ENCODE peak calls at places on chromosomes 2 and 18, in eight cellular contexts. Z is HepG2, D is endothelial cell of umbilical vein, U is esophagus muscularis mucosa, W is K562, G is spleen, S is prostate gland, A is breast epithelium. V is an unnamed sample.

GRCh38 chr2:144801766-144802165 is 281.8 kb upstream of the ZEB2 start:
- DNase-seq in Z (no peak), S (no peak), G (no peak), A (no peak), W (no peak), U (no peak), D (peak), V (no peak)

GRCh38 chr2:70718736-70719135 is 49.3 kb downstream of the ADD2 start:
- DNase-seq in D (no peak), S (no peak), W (no peak), Z (no peak), A (no peak), G (no peak), U (no peak), V (no peak)

GRCh38 chr2:141399270-141399669 is 731.5 kb downstream of the LRP1B start:
- DNase-seq in A (no peak), G (no peak), D (peak), Z (peak), W (no peak), U (no peak), S (no peak), V (no peak)

GRCh38 chr2:40428434-40428833 is 23.5 kb downstream of the SLC8A1 start:
- DNase-seq in S (no peak), D (no peak), U (no peak), G (no peak), W (no peak), A (no peak), Z (no peak), V (no peak)

GRCh38 chr2:168530980-168531379 is 74.9 kb downstream of the CERS6 start:
- DNase-seq in Z (no peak), S (no peak), A (no peak), G (no peak), U (no peak), D (no peak), W (no peak), V (no peak)

GRCh38 chr2:24568492-24568891 is 77.4 kb downstream of the NCOA1 start:
- DNase-seq in U (no peak), W (no peak), S (no peak), D (no peak), A (no peak), Z (no peak), G (no peak), V (no peak)

GRCh38 chr18:48959921-48960920 is 9.5 kb upstream of the SMAD7 start:
- DNase-seq in U (no peak), Z (no peak), G (peak), A (no peak), W (no peak), S (no peak), D (peak), V (no peak)

GRCh38 chr18:63162271-63163014 is 157.1 kb downstream of the BCL2 start:
- DNase-seq in Z (no peak), A (no peak), W (no peak), U (no peak), D (no peak), G (peak), S (no peak), V (no peak)

GRCh38 chr2:207311316-207312005 is 145.7 kb upstream of the KLF7 start:
- DNase-seq in U (no peak), Z (peak), W (peak), S (no peak), A (no peak), G (no peak), D (peak), V (no peak)

GRCh38 chr2:229674830-229675530 is 39.4 kb downstream of the DNER start:
- DNase-seq in G (no peak), Z (no peak), W (no peak), A (no peak), D (no peak), S (no peak), U (no peak), V (no peak)

GRCh38 chr2:148989882-148990493 is 48.5 kb upstream of the LYPD6B start:
- DNase-seq in G (no peak), S (peak), U (no peak), D (peak), Z (peak), A (peak), W (peak), V (peak)

GRCh38 chr2:66839551-66840320 is 404.8 kb downstream of the MEIS1 start:
- DNase-seq in S (peak), D (no peak), A (no peak), Z (no peak), G (no peak), U (no peak), W (no peak), V (no peak)

GRCh38 chr2:23601301-23601965 is 216.5 kb downstream of the KLHL29 start:
- DNase-seq in U (no peak), A (no peak), W (no peak), G (peak), D (no peak), S (no peak), Z (no peak), V (no peak)

GRCh38 chr18:63192885-63193349 is 126.7 kb downstream of the BCL2 start:
- DNase-seq in S (no peak), U (no peak), G (no peak), D (no peak), A (no peak), Z (no peak), W (no peak), V (no peak)

GRCh38 chr2:147017976-147018645 is 826.7 kb upstream of the ACVR2A start:
- DNase-seq in W (no peak), D (no peak), G (no peak), A (no peak), U (no peak), Z (no peak), S (no peak), V (no peak)

GRCh38 chr18:48927286-48928080 is 23.3 kb downstream of the SMAD7 start:
- DNase-seq in A (no peak), W (no peak), D (no peak), G (no peak), Z (no peak), S (no peak), U (no peak), V (no peak)

GRCh38 chr2:78992807-78993517 is 32.5 kb upstream of the REG3G start:
- DNase-seq in Z (no peak), G (no peak), W (no peak), S (no peak), U (no peak), A (no peak), D (no peak), V (peak)

GRCh38 chr2:55824554-55825096 is 99.0 kb downstream of the EFEMP1 start:
- DNase-seq in W (no peak), A (no peak), D (no peak), Z (no peak), G (no peak), U (no peak), S (no peak), V (no peak)

GRCh38 chr2:37934591-37935513 is 9.8 kb downstream of the RMDN2 start:
- DNase-seq in U (no peak), A (no peak), W (no peak), S (no peak), Z (no peak), D (no peak), G (no peak), V (peak)

GRCh38 chr2:157292853-157293252 is 32.8 kb downstream of the ERMN start:
- DNase-seq in G (no peak), S (no peak), A (no peak), U (no peak), W (no peak), D (no peak), Z (no peak), V (no peak)

GRCh38 chr18:34339155-34339554 is 114.4 kb upstream of the NOL4 start:
- DNase-seq in G (no peak), Z (no peak), D (no peak), A (no peak), W (no peak), S (no peak), U (no peak), V (no peak)

GRCh38 chr2:49044680-49045079 is 109.6 kb downstream of the FSHR start:
- DNase-seq in A (no peak), U (no peak), D (no peak), W (no peak), S (no peak), Z (peak), G (no peak), V (no peak)

GRCh38 chr2:20141056-20141762 is 83.7 kb downstream of the SDC1 start:
- DNase-seq in U (no peak), Z (peak), W (peak), A (peak), G (no peak), D (peak), S (peak), V (no peak)

GRCh38 chr2:110211938-110212858 is at the start of gene MTLN:
- DNase-seq in W (peak), G (peak), D (peak), U (no peak), Z (peak), A (peak), S (peak), V (peak)

GRCh38 chr2:152046940-152047339 is 51.9 kb downstream of the CACNB4 start:
- DNase-seq in Z (no peak), U (no peak), G (no peak), A (no peak), S (no peak), W (no peak), D (no peak), V (no peak)

GRCh38 chr18:78974115-78974740 is 5.4 kb upstream of the SALL3 start:
- DNase-seq in W (no peak), S (no peak), Z (no peak), D (no peak), U (no peak), G (no peak), A (no peak), V (no peak)

GRCh38 chr2:105782646-105783045 is 37.9 kb downstream of the NCK2 start:
- DNase-seq in W (no peak), U (no peak), D (no peak), Z (no peak), S (no peak), A (no peak), G (no peak), V (no peak)

GRCh38 chr2:10223932-10224720 is 78.6 kb upstream of the HPCAL1 start:
- DNase-seq in S (no peak), A (no peak), Z (no peak), G (peak), D (no peak), U (no peak), W (no peak), V (no peak)

GRCh38 chr2:151171186-151171585 is 90.5 kb downstream of the RBM43 start:
- DNase-seq in S (no peak), A (no peak), Z (no peak), U (no peak), W (no peak), D (no peak), G (no peak), V (no peak)

GRCh38 chr2:233385489-233386044 is 31.3 kb downstream of the DGKD start:
- DNase-seq in Z (no peak), D (no peak), G (peak), A (no peak), U (no peak), S (no peak), W (no peak), V (no peak)

GRCh38 chr18:2610549-2610948 is 39.2 kb downstream of the NDC80 start:
- DNase-seq in U (no peak), A (no peak), S (no peak), Z (no peak), G (no peak), D (no peak), W (no peak), V (no peak)

GRCh38 chr18:46676162-46676830 is 19.3 kb upstream of the LOXHD1 start:
- DNase-seq in U (no peak), W (no peak), Z (no peak), A (no peak), D (peak), G (no peak), S (no peak), V (no peak)

GRCh38 chr2:150630587-150631235 is 143.2 kb upstream of the RND3 start:
- DNase-seq in W (no peak), S (no peak), G (no peak), Z (no peak), U (no peak), A (no peak), D (peak), V (no peak)

DNA sequence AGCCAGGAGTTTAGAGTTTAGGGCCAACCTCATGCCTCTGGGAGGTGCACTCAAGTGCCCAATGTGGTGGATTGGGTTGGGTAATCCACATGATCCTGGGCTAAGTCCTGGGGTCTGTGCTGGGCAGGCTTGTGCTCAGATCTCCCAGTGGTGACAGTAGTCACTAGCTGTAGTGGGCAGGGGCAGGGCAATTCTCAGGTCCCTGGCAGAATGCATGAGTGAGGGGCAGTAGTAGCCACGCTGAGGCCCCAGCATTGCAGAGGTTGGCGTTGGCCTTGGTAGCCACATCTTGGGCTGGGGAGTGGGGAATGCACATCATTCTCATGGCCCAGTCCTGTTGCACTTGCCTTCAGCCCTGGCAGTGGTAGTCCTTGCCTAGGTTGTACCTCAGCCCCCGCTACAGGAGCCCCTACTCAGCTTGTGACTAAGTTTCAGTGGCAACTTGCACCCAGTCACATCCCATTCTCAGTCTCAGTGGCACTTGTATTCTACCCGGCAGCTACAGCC is 269.9 kb downstream of the GULP1 start:
- DNase-seq in U (no peak), Z (no peak), W (no peak), A (no peak), D (no peak), S (no peak), G (no peak), V (no peak)
- TF ChIP-seq POLR2AphosphoS5 in U (no peak), Z (no peak), W (no peak), A (no peak), D (no peak), S (no peak), G (no peak), V (no peak)

GRCh38 chr2:46537624-46538023 is 58.3 kb downstream of the TMEM247 start:
- DNase-seq in D (no peak), U (no peak), W (no peak), A (no peak), Z (no peak), S (no peak), G (no peak), V (no peak)

GRCh38 chr2:46539327-46540276 is 60.2 kb downstream of the TMEM247 start:
- DNase-seq in G (no peak), W (no peak), S (no peak), D (no peak), U (peak), Z (no peak), A (no peak), V (no peak)

GRCh38 chr2:46537046-46537445 is 57.7 kb downstream of the TMEM247 start:
- DNase-seq in U (no peak), S (no peak), A (no peak), D (no peak), G (no peak), Z (no peak), W (no peak), V (no peak)

GRCh38 chr2:46540496-46541342 is 61.4 kb downstream of the TMEM247 start:
- DNase-seq in W (no peak), D (peak), A (peak), U (peak), S (no peak), G (no peak), Z (peak), V (no peak)

DNA sequence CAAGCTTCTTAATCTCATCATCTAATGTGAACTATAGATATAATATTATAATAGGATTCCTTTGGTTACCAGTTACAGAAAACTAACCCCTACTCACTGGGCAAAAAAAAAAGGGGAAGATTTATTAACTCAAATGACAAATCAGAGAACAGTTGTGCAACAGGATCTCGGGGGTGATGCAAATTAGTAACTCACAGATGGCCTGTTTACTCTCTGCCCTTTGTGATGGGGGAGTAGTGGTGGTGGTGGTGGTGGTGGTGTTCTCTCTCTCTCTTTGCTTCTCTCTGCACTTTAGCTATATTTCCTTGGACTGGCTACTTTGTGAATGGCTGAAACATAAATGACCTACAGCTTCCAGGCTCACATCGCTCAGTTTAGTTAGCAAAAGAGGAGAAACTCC is 59.0 kb downstream of the TMEM247 start:
- DNase-seq in Z (no peak), W (no peak), D (no peak), A (no peak), U (no peak), G (no peak), S (no peak), V (no peak)
- TF ChIP-seq POLR2AphosphoS5 in Z (no peak), W (no peak), D (no peak), A (no peak), U (no peak), G (peak), S (no peak), V (no peak)

GRCh38 chr2:74092236-74092635 is 55.5 kb downstream of the BOLA3 start:
- DNase-seq in W (no peak), Z (no peak), U (no peak), G (no peak), S (no peak), A (peak), D (no peak), V (no peak)
- TF ChIP-seq POLR2AphosphoS5 in W (no peak), Z (no peak), U (no peak), G (no peak), S (no peak), A (no peak), D (no peak), V (no peak)

DNA sequence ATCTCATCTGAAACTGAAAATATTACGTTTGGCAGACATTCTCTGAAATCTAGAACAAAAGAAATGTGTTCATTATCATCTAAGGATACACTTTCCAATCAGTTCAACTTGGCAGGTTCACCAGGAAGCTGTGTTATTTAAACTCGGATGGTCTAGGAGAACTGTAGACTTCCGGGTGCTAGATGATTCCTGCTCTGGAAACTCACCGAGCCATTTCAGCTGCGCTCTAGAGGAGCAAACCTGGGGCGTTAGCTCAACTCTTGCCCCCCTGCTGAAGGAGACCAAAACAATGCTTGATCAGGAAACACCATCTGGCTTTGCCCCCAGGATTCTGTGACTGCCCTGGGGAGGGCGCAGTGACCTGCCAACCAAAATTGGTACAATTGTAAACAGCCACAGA is 22.9 kb downstream of the MLPH start:
- DNase-seq in Z (no peak), W (no peak), D (peak), G (no peak), A (no peak), U (no peak), S (peak), V (no peak)
- TF ChIP-seq POLR2AphosphoS5 in Z (no peak), W (no peak), D (no peak), G (no peak), A (no peak), U (no peak), S (peak), V (no peak)

V was measured in GM12891.